ENCODE peak calls at places on chromosome 12, in four cellular contexts. Y is A172; D is stimulated activated CD8-positive, alpha-beta memory T cell treated with anti-CD3 and anti-CD28 coated beads, Interleukin-4, amount 100 ng/mL, for 48 hours; B is skeletal muscle cell. W is an unnamed sample.
A peak's percentile ranks its signal among the peaks of the same experiment; 100 is the strongest.

GRCh38 chr12:51622564-51622963 is 31.5 kb downstream of the SCN8A start:
- DNase-seq in Y (peak; percentile 33), D (no peak), B (no peak), W (no peak)

GRCh38 chr12:125121095-125121494 is 55.9 kb downstream of the AACS start:
- DNase-seq in Y (no peak), D (no peak), B (no peak), W (no peak)

GRCh38 chr12:124152733-124153132 is 142.2 kb upstream of the RFLNA start:
- DNase-seq in Y (no peak), D (no peak), B (no peak), W (no peak)

GRCh38 chr12:121656122-121656521 is 13.3 kb downstream of the MORN3 start:
- DNase-seq in Y (no peak), D (no peak), B (no peak), W (no peak)

GRCh38 chr12:112172556-112173324 is 47.4 kb downstream of the TRAFD1 start:
- DNase-seq in Y (no peak), D (no peak), B (no peak), W (no peak)

GRCh38 chr12:131176926-131177325 is 223.2 kb downstream of the ADGRD1 start:
- DNase-seq in Y (no peak), D (no peak), B (no peak), W (no peak)

GRCh38 chr12:128268348-128268725 is 1.4 kb downstream of the TMEM132C start:
- DNase-seq in Y (no peak), D (no peak), B (no peak), W (no peak)

GRCh38 chr12:53201170-53201541 is 5.9 kb downstream of the ITGB7 start:
- DNase-seq in Y (no peak), D (no peak), B (no peak), W (no peak)

GRCh38 chr12:128073937-128074336 is 193.0 kb upstream of the TMEM132C start:
- DNase-seq in Y (no peak), D (no peak), B (no peak), W (no peak)

GRCh38 chr12:116773276-116773731 is 35.2 kb downstream of the RNFT2 start:
- DNase-seq in Y (no peak), D (no peak), B (no peak), W (peak; percentile 3)

GRCh38 chr12:132170094-132170636 is 25.9 kb downstream of the NOC4L start:
- DNase-seq in Y (peak; percentile 91), D (no peak), B (peak; percentile 51), W (peak; percentile 62)

GRCh38 chr12:27332407-27333310 is at the start of gene BMAL2:
- DNase-seq in Y (no peak), D (peak; percentile 57), B (no peak), W (no peak)

GRCh38 chr12:22728989-22729388 is 104.0 kb downstream of the ETNK1 start:
- DNase-seq in Y (no peak), D (no peak), B (no peak), W (no peak)

GRCh38 chr12:2641209-2641608 is 153.6 kb upstream of the FKBP4 start:
- DNase-seq in Y (peak; percentile 47), D (peak; percentile 35), B (no peak), W (no peak)

GRCh38 chr12:26331960-26332359 is 136.6 kb downstream of the SSPN start:
- DNase-seq in Y (no peak), D (no peak), B (no peak), W (no peak)

GRCh38 chr12:116528067-116528466 is 31.1 kb upstream of the MAP1LC3B2 start:
- DNase-seq in Y (peak; percentile 94), D (no peak), B (no peak), W (peak; percentile 71)

GRCh38 chr12:93785262-93786010 is 108.3 kb downstream of the CRADD start:
- DNase-seq in Y (peak; percentile 96), D (peak; percentile 58), B (peak; percentile 93), W (peak; percentile 86)

GRCh38 chr12:5088586-5089264 is 45.0 kb downstream of the KCNA5 start:
- DNase-seq in Y (peak; percentile 95), D (no peak), B (peak; percentile 32), W (peak; percentile 78)

GRCh38 chr12:93229494-93230310 is 148.0 kb upstream of the NUDT4 start:
- DNase-seq in Y (peak; percentile 85), D (no peak), B (peak; percentile 68), W (peak; percentile 73)

GRCh38 chr12:69655616-69656336 is 43.3 kb downstream of the BEST3 start:
- DNase-seq in Y (peak; percentile 59), D (no peak), B (peak; percentile 49), W (peak; percentile 59)

GRCh38 chr12:26226629-26227375 is 31.4 kb downstream of the SSPN start:
- DNase-seq in Y (peak; percentile 35), D (no peak), B (no peak), W (no peak)

GRCh38 chr12:110010853-110011835 is 11.9 kb downstream of the ANKRD13A start:
- DNase-seq in Y (no peak), D (no peak), B (no peak), W (no peak)

GRCh38 chr12:112892821-112893220 is 13.9 kb upstream of the OAS1 start:
- DNase-seq in Y (no peak), D (no peak), B (no peak), W (no peak)

GRCh38 chr12:19220861-19221466 is 91.4 kb downstream of the PLEKHA5 start:
- DNase-seq in Y (peak; percentile 30), D (no peak), B (peak; percentile 52), W (no peak)

GRCh38 chr12:51538149-51538548 is 52.9 kb upstream of the SCN8A start:
- DNase-seq in Y (no peak), D (no peak), B (no peak), W (no peak)

GRCh38 chr12:76075448-76075847 is 9.0 kb downstream of the NAP1L1 start:
- DNase-seq in Y (no peak), D (no peak), B (no peak), W (no peak)

GRCh38 chr12:81668475-81668874 is 90.7 kb downstream of the PPFIA2 start:
- DNase-seq in Y (peak; percentile 98), D (no peak), B (peak; percentile 54), W (peak; percentile 16)

GRCh38 chr12:1663440-1664132 is 27.3 kb upstream of the ADIPOR2 start:
- DNase-seq in Y (no peak), D (no peak), B (no peak), W (no peak)

GRCh38 chr12:102689701-102690100 is 209.3 kb upstream of the IGF1 start:
- DNase-seq in Y (no peak), D (no peak), B (no peak), W (no peak)

GRCh38 chr12:131353826-131354225 is 357.1 kb upstream of the SFSWAP start:
- DNase-seq in Y (no peak), D (no peak), B (no peak), W (no peak)

GRCh38 chr12:19894049-19894448 is 454.8 kb downstream of the AEBP2 start:
- DNase-seq in Y (no peak), D (no peak), B (peak; percentile 51), W (peak; percentile 61)

GRCh38 chr12:22283006-22283506 is 51.5 kb downstream of the ST8SIA1 start:
- DNase-seq in Y (peak; percentile 81), D (no peak), B (peak; percentile 72), W (peak; percentile 55)

GRCh38 chr12:62215506-62215905 is 44.7 kb upstream of the USP15 start:
- DNase-seq in Y (no peak), D (no peak), B (no peak), W (no peak)

GRCh38 chr12:113461666-113462065 is 10.0 kb downstream of the LHX5 start:
- DNase-seq in Y (peak; percentile 25), D (no peak), B (no peak), W (no peak)

GRCh38 chr12:57811028-57811755 is 7.3 kb downstream of the AVIL start:
- DNase-seq in Y (no peak), D (no peak), B (no peak), W (no peak)

GRCh38 chr12:6963016-6963731 is 7.3 kb downstream of the PHB2 start:
- DNase-seq in Y (no peak), D (no peak), B (no peak), W (no peak)

GRCh38 chr12:46915082-46915481 is 89.3 kb upstream of the SLC38A4 start:
- DNase-seq in Y (peak; percentile 85), D (no peak), B (peak; percentile 90), W (peak; percentile 76)

GRCh38 chr12:115611477-115611876 is 666.0 kb downstream of the MED13L start:
- DNase-seq in Y (no peak), D (no peak), B (no peak), W (no peak)